ENCODE peak calls at places on chromosomes 1 and 21, in four cellular contexts. One of them, this sample, is unnamed.

GRCh38 chr1:22142315-22143064 is 407 bp downstream of the WNT4 start:
- DNase-seq in H1: peak; percentile 64
- DNase-seq in mesenchymal stem cell: peak; percentile 35
- DNase-seq in H9: no peak
- DNase-seq in this sample: no peak

GRCh38 chr1:64295566-64295965 is 92.1 kb downstream of the UBE2U start:
- DNase-seq in H9: no peak
- DNase-seq in mesenchymal stem cell: no peak
- DNase-seq in H1: no peak
- DNase-seq in this sample: no peak

GRCh38 chr1:10295471-10296085 is 85.2 kb downstream of the KIF1B start:
- DNase-seq in mesenchymal stem cell: no peak
- DNase-seq in H1: no peak
- DNase-seq in H9: no peak
- DNase-seq in this sample: peak; percentile 26

GRCh38 chr1:26529655-26530539 is at the start of gene RPS6KA1:
- DNase-seq in H1: peak; percentile 88
- DNase-seq in mesenchymal stem cell: peak; percentile 58
- DNase-seq in H9: peak; percentile 82
- DNase-seq in this sample: peak; percentile 78

GRCh38 chr1:74971982-74972381 is 162.2 kb upstream of the LHX8 start:
- DNase-seq in mesenchymal stem cell: no peak
- DNase-seq in H1: no peak
- DNase-seq in H9: no peak
- DNase-seq in this sample: no peak

GRCh38 chr1:41221995-41222991 is 19.8 kb downstream of the SCMH1 start:
- DNase-seq in H1: no peak
- DNase-seq in H9: no peak
- DNase-seq in mesenchymal stem cell: peak; percentile 18
- DNase-seq in this sample: no peak

GRCh38 chr1:58811303-58811702 is 27.5 kb upstream of the JUN start:
- DNase-seq in H1: no peak
- DNase-seq in H9: no peak
- DNase-seq in mesenchymal stem cell: no peak
- DNase-seq in this sample: no peak

GRCh38 chr1:217562229-217562878 is 68.5 kb downstream of the GPATCH2 start:
- DNase-seq in H9: no peak
- DNase-seq in mesenchymal stem cell: peak; percentile 79
- DNase-seq in H1: no peak
- DNase-seq in this sample: no peak

GRCh38 chr21:37627074-37627473 is 260.5 kb downstream of the DYRK1A start:
- DNase-seq in H9: no peak
- DNase-seq in H1: no peak
- DNase-seq in mesenchymal stem cell: no peak
- DNase-seq in this sample: no peak

GRCh38 chr1:39500862-39501389 is 9.5 kb downstream of the BMP8A start:
- DNase-seq in mesenchymal stem cell: no peak
- DNase-seq in H1: no peak
- DNase-seq in H9: no peak
- DNase-seq in this sample: no peak

GRCh38 chr1:11456970-11457369 is 22.0 kb upstream of the DISP3 start:
- DNase-seq in H9: no peak
- DNase-seq in mesenchymal stem cell: no peak
- DNase-seq in H1: no peak
- DNase-seq in this sample: no peak

GRCh38 chr1:54585181-54586066 is 37.4 kb downstream of the ACOT11 start:
- DNase-seq in H1: no peak
- DNase-seq in mesenchymal stem cell: no peak
- DNase-seq in H9: no peak
- DNase-seq in this sample: no peak

GRCh38 chr1:19071674-19072281 is 115.3 kb upstream of the IFFO2 start:
- DNase-seq in H1: no peak
- DNase-seq in H9: no peak
- DNase-seq in mesenchymal stem cell: no peak
- DNase-seq in this sample: no peak

GRCh38 chr1:27934818-27935549 is at the start of gene SMPDL3B:
- DNase-seq in H9: peak; percentile 96
- DNase-seq in H1: peak; percentile 86
- DNase-seq in mesenchymal stem cell: peak; percentile 26
- DNase-seq in this sample: peak; percentile 29

GRCh38 chr21:38691626-38692025 is 114.1 kb upstream of the ETS2 start:
- DNase-seq in H9: no peak
- DNase-seq in H1: no peak
- DNase-seq in mesenchymal stem cell: no peak
- DNase-seq in this sample: no peak

GRCh38 chr1:223141021-223141420 is 2.0 kb downstream of the TLR5 start:
- DNase-seq in H9: no peak
- DNase-seq in mesenchymal stem cell: peak; percentile 47
- DNase-seq in H1: no peak
- DNase-seq in this sample: no peak

GRCh38 chr1:150464422-150464826 is 22.8 kb upstream of the TARS2 start:
- DNase-seq in mesenchymal stem cell: peak; percentile 66
- DNase-seq in H9: peak; percentile 67
- DNase-seq in H1: peak; percentile 84
- DNase-seq in this sample: peak; percentile 39

GRCh38 chr1:246078126-246078887 is 428.8 kb downstream of the SMYD3 start:
- DNase-seq in H1: no peak
- DNase-seq in H9: no peak
- DNase-seq in mesenchymal stem cell: no peak
- DNase-seq in this sample: no peak

GRCh38 chr1:7299994-7300393 is 471.1 kb upstream of the VAMP3 start:
- DNase-seq in H9: no peak
- DNase-seq in H1: no peak
- DNase-seq in mesenchymal stem cell: peak; percentile 87
- DNase-seq in this sample: no peak

GRCh38 chr1:79785964-79786363 is 779.4 kb upstream of the ADGRL4 start:
- DNase-seq in mesenchymal stem cell: no peak
- DNase-seq in H9: no peak
- DNase-seq in H1: no peak
- DNase-seq in this sample: no peak

GRCh38 chr1:246418565-246419312 is 88.3 kb downstream of the SMYD3 start:
- DNase-seq in H9: no peak
- DNase-seq in mesenchymal stem cell: no peak
- DNase-seq in H1: no peak
- DNase-seq in this sample: no peak

GRCh38 chr1:84020151-84020550 is 21.2 kb upstream of the TTLL7 start:
- DNase-seq in mesenchymal stem cell: no peak
- DNase-seq in H9: no peak
- DNase-seq in H1: no peak
- DNase-seq in this sample: no peak

GRCh38 chr1:109777980-109778625 is 14.4 kb upstream of the EPS8L3 start:
- DNase-seq in H9: no peak
- DNase-seq in mesenchymal stem cell: no peak
- DNase-seq in H1: no peak
- DNase-seq in this sample: no peak

GRCh38 chr1:157966034-157966671 is 27.3 kb upstream of the KIRREL1 start:
- DNase-seq in H9: no peak
- DNase-seq in H1: no peak
- DNase-seq in mesenchymal stem cell: peak; percentile 74
- DNase-seq in this sample: no peak

GRCh38 chr1:87052986-87053385 is 138.6 kb downstream of the HS2ST1 start:
- DNase-seq in mesenchymal stem cell: no peak
- DNase-seq in H1: no peak
- DNase-seq in H9: no peak
- DNase-seq in this sample: no peak

GRCh38 chr1:2104621-2105427 is 54.6 kb downstream of the PRKCZ start:
- DNase-seq in H1: no peak
- DNase-seq in H9: peak; percentile 65
- DNase-seq in mesenchymal stem cell: no peak
- DNase-seq in this sample: no peak

GRCh38 chr21:30072496-30072895 is 94.1 kb downstream of the CLDN17 start:
- DNase-seq in H9: peak; percentile 78
- DNase-seq in mesenchymal stem cell: no peak
- DNase-seq in H1: no peak
- DNase-seq in this sample: no peak

GRCh38 chr1:15799004-15799867 is 8.2 kb downstream of the UQCRHL start:
- DNase-seq in H1: no peak
- DNase-seq in mesenchymal stem cell: peak; percentile 99
- DNase-seq in H9: peak; percentile 66
- DNase-seq in this sample: no peak

GRCh38 chr1:168092566-168093355 is 44.0 kb downstream of the GPR161 start:
- DNase-seq in mesenchymal stem cell: peak; percentile 8
- DNase-seq in H1: no peak
- DNase-seq in H9: peak; percentile 52
- DNase-seq in this sample: no peak

GRCh38 chr1:183966487-183966886 is 71.0 kb downstream of the COLGALT2 start:
- DNase-seq in mesenchymal stem cell: no peak
- DNase-seq in H1: no peak
- DNase-seq in H9: no peak
- DNase-seq in this sample: no peak

GRCh38 chr1:151047591-151047924 is at the start of gene C1orf56:
- DNase-seq in mesenchymal stem cell: peak; percentile 75
- DNase-seq in H1: peak; percentile 83
- DNase-seq in H9: peak; percentile 79
- DNase-seq in this sample: peak; percentile 62

GRCh38 chr21:27157097-27157496 is 190.2 kb upstream of the ADAMTS5 start:
- DNase-seq in H9: no peak
- DNase-seq in H1: no peak
- DNase-seq in mesenchymal stem cell: no peak
- DNase-seq in this sample: no peak

GRCh38 chr1:1889847-1890505 is 911 bp downstream of the GNB1 start:
- DNase-seq in H1: no peak
- DNase-seq in mesenchymal stem cell: peak; percentile 50
- DNase-seq in H9: no peak
- DNase-seq in this sample: no peak

GRCh38 chr1:235776396-235776795 is 90.3 kb downstream of the LYST start:
- DNase-seq in H9: no peak
- DNase-seq in mesenchymal stem cell: no peak
- DNase-seq in H1: no peak
- DNase-seq in this sample: no peak

GRCh38 chr1:109446236-109446635 is 20.0 kb upstream of the PSMA5 start:
- DNase-seq in H1: no peak
- DNase-seq in mesenchymal stem cell: peak; percentile 21
- DNase-seq in H9: no peak
- DNase-seq in this sample: no peak

DNA sequence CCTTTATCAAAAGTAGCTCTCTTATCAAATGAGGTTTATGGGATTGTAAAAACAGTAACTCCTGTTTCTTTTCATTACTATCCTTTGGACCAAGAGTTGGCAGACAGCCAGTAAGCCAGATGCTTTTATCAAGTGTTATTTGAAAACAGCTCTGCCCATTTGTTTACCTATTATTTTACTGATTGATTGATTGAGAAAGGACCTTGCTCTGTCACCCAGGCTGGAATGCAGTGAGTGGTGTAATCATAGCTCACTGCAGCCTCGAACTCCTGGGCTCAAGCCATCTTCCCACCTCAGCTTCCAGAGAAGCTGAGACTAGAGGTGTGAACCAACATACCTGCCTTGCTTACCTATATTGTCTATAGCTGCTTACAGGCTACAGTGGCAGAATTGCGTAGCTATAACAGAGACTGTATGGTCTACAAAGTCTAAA is 3.6 kb downstream of the PRKAB2 start:
- DNase-seq in H9: no peak
- DNase-seq in mesenchymal stem cell: peak; percentile 54
- DNase-seq in H1: no peak
- DNase-seq in this sample: no peak
- H3K23ac ChIP-seq in H9: no peak overlapping the region
- H3K23ac ChIP-seq in mesenchymal stem cell: no peak overlapping the region
- H3K23ac ChIP-seq in H1: no peak overlapping the region
- H3K23ac ChIP-seq in this sample: no peak overlapping the region

GRCh38 chr1:66333463-66334232 is 200.3 kb upstream of the SGIP1 start:
- DNase-seq in H9: no peak
- DNase-seq in H1: no peak
- DNase-seq in mesenchymal stem cell: peak; percentile 35
- DNase-seq in this sample: no peak
- H3K4ac ChIP-seq in H9: no peak overlapping the region
- H3K4ac ChIP-seq in H1: no peak overlapping the region
- H3K4ac ChIP-seq in mesenchymal stem cell: no peak overlapping the region
- H3K4ac ChIP-seq in this sample: no peak overlapping the region

GRCh38 chr1:94634977-94635416 is 93.4 kb upstream of the F3 start:
- DNase-seq in H1: no peak
- DNase-seq in mesenchymal stem cell: no peak
- DNase-seq in H9: no peak
- DNase-seq in this sample: no peak
- H2BK12ac ChIP-seq in H1: no peak overlapping the region
- H2BK12ac ChIP-seq in mesenchymal stem cell: peak overlapping the region; percentile 71
- H2BK12ac ChIP-seq in H9: no peak overlapping the region
- H2BK12ac ChIP-seq in this sample: no peak overlapping the region

GRCh38 chr1:65431111-65431705 is 10.7 kb downstream of the LEPR start:
- DNase-seq in H9: no peak
- DNase-seq in H1: no peak
- DNase-seq in mesenchymal stem cell: peak; percentile 63
- DNase-seq in this sample: no peak

GRCh38 chr1:65425697-65426096 is 5.2 kb downstream of the LEPR start:
- DNase-seq in mesenchymal stem cell: peak; percentile 68
- DNase-seq in H9: peak; percentile 45
- DNase-seq in H1: no peak
- DNase-seq in this sample: no peak

GRCh38 chr1:65429078-65429477 is 8.6 kb downstream of the LEPR start:
- DNase-seq in H1: no peak
- DNase-seq in H9: no peak
- DNase-seq in mesenchymal stem cell: no peak
- DNase-seq in this sample: no peak

GRCh38 chr1:65432918-65433317 is 12.4 kb downstream of the LEPR start:
- DNase-seq in mesenchymal stem cell: no peak
- DNase-seq in H1: no peak
- DNase-seq in H9: peak; percentile 49
- DNase-seq in this sample: no peak

DNA sequence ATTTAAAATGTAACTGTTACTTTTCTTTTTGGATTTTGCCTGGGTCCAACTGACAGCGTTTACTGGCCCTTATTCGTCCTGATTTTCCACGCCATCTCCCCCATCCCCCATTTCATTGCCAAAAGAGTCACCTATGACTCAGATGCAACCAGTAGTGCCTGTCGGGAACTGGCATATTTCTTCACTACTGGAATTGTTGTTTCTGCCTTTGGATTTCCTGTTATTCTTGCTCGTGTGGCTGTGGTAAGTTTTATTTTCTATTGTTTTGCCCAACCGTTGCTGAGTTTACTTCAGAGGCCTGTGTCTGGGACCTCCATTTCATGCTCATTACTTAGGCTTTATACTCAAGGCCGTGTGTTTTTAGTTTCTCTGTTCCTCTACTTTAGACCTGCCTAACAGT is 9.3 kb downstream of the LEPR start:
- DNase-seq in H9: no peak
- DNase-seq in mesenchymal stem cell: peak; percentile 74
- DNase-seq in H1: no peak
- DNase-seq in this sample: no peak
- H3K23ac ChIP-seq in H9: no peak overlapping the region
- H3K23ac ChIP-seq in mesenchymal stem cell: no peak overlapping the region
- H3K23ac ChIP-seq in H1: no peak overlapping the region
- H3K23ac ChIP-seq in this sample: no peak overlapping the region

GRCh38 chr1:99464738-99465137 is 181.2 kb upstream of the PALMD start:
- DNase-seq in H1: no peak
- DNase-seq in mesenchymal stem cell: no peak
- DNase-seq in H9: no peak
- DNase-seq in this sample: no peak

GRCh38 chr1:99467645-99468044 is 178.3 kb upstream of the PALMD start:
- DNase-seq in H9: no peak
- DNase-seq in mesenchymal stem cell: no peak
- DNase-seq in H1: no peak
- DNase-seq in this sample: no peak

GRCh38 chr1:99469641-99470040 is 176.3 kb upstream of the PALMD start:
- DNase-seq in H1: no peak
- DNase-seq in H9: no peak
- DNase-seq in mesenchymal stem cell: no peak
- DNase-seq in this sample: no peak

GRCh38 chr1:99461499-99461898 is 184.4 kb upstream of the PALMD start:
- DNase-seq in mesenchymal stem cell: no peak
- DNase-seq in H9: no peak
- DNase-seq in H1: no peak
- DNase-seq in this sample: no peak

GRCh38 chr1:99465176-99465900 is 180.6 kb upstream of the PALMD start:
- DNase-seq in H1: no peak
- DNase-seq in H9: no peak
- DNase-seq in mesenchymal stem cell: peak; percentile 76
- DNase-seq in this sample: no peak
- H3K4ac ChIP-seq in H1: no peak overlapping the region
- H3K4ac ChIP-seq in H9: no peak overlapping the region
- H3K4ac ChIP-seq in mesenchymal stem cell: no peak overlapping the region
- H3K4ac ChIP-seq in this sample: no peak overlapping the region